ENCODE peak calls at places on chromosomes 16 and 17, in nine cellular contexts. P, Z, S, W, R, T, M, I and U are unnamed samples.

GRCh38 chr17:11948791-11949190 is 48.5 kb downstream of the ZNF18 start:
- DNase-seq in T (no peak), P (no peak), I (no peak), M (no peak), S (no peak), R (no peak), Z (no peak), W (peak), U (no peak)

GRCh38 chr17:66542183-66542966 is 240.0 kb downstream of the PRKCA start:
- DNase-seq in W (peak), M (no peak), Z (no peak), S (no peak), T (no peak), I (no peak), P (no peak), R (no peak), U (no peak)

GRCh38 chr16:17277981-17278381 is 192.8 kb downstream of the XYLT1 start:
- DNase-seq in P (no peak), W (no peak), M (no peak), R (no peak), T (no peak), S (peak), Z (no peak), I (peak), U (no peak)

GRCh38 chr16:68453816-68454215 is 5.5 kb upstream of the SMPD3 start:
- DNase-seq in T (no peak), M (no peak), Z (no peak), W (no peak), P (no peak), I (no peak), S (no peak), R (no peak), U (no peak)

GRCh38 chr17:6453279-6454024 is 9.2 kb downstream of the PIMREG start:
- DNase-seq in T (no peak), W (no peak), P (no peak), M (no peak), I (no peak), S (no peak), Z (peak), R (no peak), U (no peak)

GRCh38 chr17:33506889-33507650 is 214.0 kb upstream of the ASIC2 start:
- DNase-seq in M (no peak), I (no peak), R (no peak), Z (no peak), S (no peak), T (no peak), P (no peak), W (peak), U (no peak)

GRCh38 chr16:35752773-35753558 is 2293.6 kb downstream of the TP53TG3F start:
- DNase-seq in Z (no peak), R (no peak), S (no peak), P (no peak), W (no peak), M (no peak), T (no peak), I (no peak), U (peak)

GRCh38 chr17:18974407-18975149 is 22.6 kb downstream of the SLC5A10 start:
- DNase-seq in T (no peak), R (no peak), I (no peak), W (no peak), M (no peak), Z (no peak), P (no peak), S (no peak), U (no peak)

GRCh38 chr17:4969551-4970231 is 2.1 kb upstream of the SPAG7 start:
- DNase-seq in T (peak), W (no peak), S (no peak), R (no peak), P (no peak), I (no peak), M (no peak), Z (no peak), U (no peak)

GRCh38 chr16:30085247-30085646 is 6.5 kb downstream of the TBX6 start:
- DNase-seq in S (no peak), M (no peak), P (no peak), R (no peak), T (no peak), Z (no peak), W (no peak), I (no peak), U (no peak)

GRCh38 chr17:22102177-22102576 is 409.9 kb downstream of the KCNJ18 start:
- DNase-seq in Z (no peak), I (no peak), R (no peak), M (no peak), P (no peak), S (no peak), W (no peak), T (no peak), U (no peak)

GRCh38 chr17:35448214-35448898 is at the start of gene SLFN13:
- DNase-seq in S (peak), M (peak), W (peak), R (peak), I (no peak), Z (no peak), P (peak), T (no peak), U (peak)

GRCh38 chr17:27861979-27862378 is 31.2 kb downstream of the LYRM9 start:
- DNase-seq in Z (no peak), T (peak), I (no peak), R (no peak), M (no peak), S (no peak), P (no peak), W (no peak), U (no peak)

GRCh38 chr17:409308-409847 is 56.8 kb upstream of the RPH3AL start:
- DNase-seq in Z (no peak), R (no peak), I (no peak), T (no peak), S (no peak), P (no peak), M (no peak), W (no peak), U (no peak)

GRCh38 chr17:2580156-2580555 is 13.3 kb upstream of the PAFAH1B1 start:
- DNase-seq in R (no peak), W (no peak), P (no peak), I (no peak), M (no peak), T (no peak), Z (peak), S (no peak), U (no peak)

GRCh38 chr17:73576556-73576955 is 67.7 kb downstream of the SDK2 start:
- DNase-seq in T (no peak), R (no peak), S (no peak), M (no peak), I (no peak), Z (no peak), W (no peak), P (no peak), U (no peak)

GRCh38 chr17:33896309-33896708 is 358.8 kb upstream of the CCL2 start:
- DNase-seq in S (no peak), R (no peak), M (no peak), I (no peak), T (no peak), W (no peak), Z (no peak), P (no peak), U (no peak)

GRCh38 chr16:79381552-79382042 is 218.9 kb downstream of the MAF start:
- DNase-seq in Z (no peak), T (no peak), P (no peak), S (no peak), M (no peak), I (no peak), W (no peak), R (no peak), U (no peak)

GRCh38 chr16:4301968-4302367 is 13.9 kb upstream of the GLIS2 start:
- DNase-seq in Z (no peak), R (no peak), M (no peak), S (no peak), W (no peak), T (no peak), I (no peak), P (no peak), U (no peak)

GRCh38 chr16:83802135-83802534 is 5.6 kb upstream of the HSBP1 start:
- DNase-seq in Z (no peak), R (no peak), T (no peak), I (no peak), W (peak), S (no peak), M (no peak), P (no peak), U (no peak)

GRCh38 chr17:57284984-57285646 is 28.8 kb downstream of the MSI2 start:
- DNase-seq in I (no peak), S (no peak), W (no peak), Z (no peak), P (peak), T (no peak), R (no peak), M (no peak), U (no peak)

GRCh38 chr17:62064791-62065563 is at the start of gene MED13:
- DNase-seq in M (no peak), R (peak), W (no peak), S (peak), P (peak), I (peak), T (peak), Z (peak), U (peak)